ENCODE peak calls at places on chromosome 4, in four cellular contexts. Q is fibroblast of lung, Z is GM23248, N is neural progenitor cell. F is an unnamed sample.

GRCh38 chr4:7206385-7206784 is 14.0 kb downstream of the SORCS2 start:
- DNase-seq in Q (peak; percentile 92), Z (peak; percentile 91), N (peak; percentile 60), F (peak; percentile 42)

GRCh38 chr4:102492531-102493241 is 8.5 kb upstream of the NFKB1 start:
- DNase-seq in Q (no peak), Z (no peak), N (no peak), F (no peak)

GRCh38 chr4:101367201-101367600 is 19.9 kb upstream of the PPP3CA start:
- DNase-seq in Q (peak; percentile 97), Z (peak; percentile 86), N (no peak), F (no peak)

GRCh38 chr4:184514121-184514988 is 40.0 kb upstream of the IRF2 start:
- DNase-seq in Q (peak; percentile 91), Z (peak; percentile 98), N (peak; percentile 59), F (peak; percentile 48)

GRCh38 chr4:165515201-165515600 is 136.4 kb downstream of the CPE start:
- DNase-seq in Q (no peak), Z (no peak), N (no peak), F (no peak)

GRCh38 chr4:7161721-7162214 is 30.6 kb upstream of the SORCS2 start:
- DNase-seq in Q (peak; percentile 81), Z (peak; percentile 48), N (no peak), F (no peak)

GRCh38 chr4:158914178-158914577 is 145.4 kb downstream of the FNIP2 start:
- DNase-seq in Q (peak; percentile 89), Z (peak; percentile 95), N (no peak), F (peak; percentile 13)

GRCh38 chr4:129218897-129219296 is 122.9 kb downstream of the C4orf33 start:
- DNase-seq in Q (peak; percentile 53), Z (peak; percentile 2), N (no peak), F (peak; percentile 27)

GRCh38 chr4:76748649-76749048 is 149.3 kb downstream of the SOWAHB start:
- DNase-seq in Q (peak; percentile 49), Z (peak; percentile 45), N (peak; percentile 51), F (peak; percentile 57)

GRCh38 chr4:172356002-172356401 is 542.8 kb downstream of the GALNTL6 start:
- DNase-seq in Q (peak; percentile 1), Z (no peak), N (no peak), F (no peak)

GRCh38 chr4:138406881-138407280 is 164.7 kb upstream of the SLC7A11 start:
- DNase-seq in Q (peak; percentile 32), Z (peak; percentile 30), N (no peak), F (no peak)

GRCh38 chr4:176910646-176911045 is 117.9 kb upstream of the VEGFC start:
- DNase-seq in Q (no peak), Z (no peak), N (peak; percentile 10), F (no peak)
- H3K9ac ChIP-seq in Q (no peak overlapping the region), Z (no peak overlapping the region), N (no peak overlapping the region), F (no peak overlapping the region)

GRCh38 chr4:145870155-145871020 is 68.2 kb downstream of the ZNF827 start:
- DNase-seq in Q (no peak), Z (peak; percentile 23), N (no peak), F (no peak)
- H3K27ac ChIP-seq in Q (no peak overlapping the region), Z (no peak overlapping the region), N (no peak overlapping the region), F (no peak overlapping the region)

GRCh38 chr4:127555106-127555505 is 77.7 kb upstream of the INTU start:
- DNase-seq in Q (no peak), Z (no peak), N (no peak), F (no peak)

GRCh38 chr4:127558489-127559407 is 74.0 kb upstream of the INTU start:
- DNase-seq in Q (no peak), Z (no peak), N (no peak), F (no peak)

GRCh38 chr4:127559981-127560380 is 72.8 kb upstream of the INTU start:
- DNase-seq in Q (no peak), Z (no peak), N (no peak), F (no peak)

GRCh38 chr4:127558088-127558487 is 74.7 kb upstream of the INTU start:
- DNase-seq in Q (no peak), Z (no peak), N (no peak), F (no peak)

DNA sequence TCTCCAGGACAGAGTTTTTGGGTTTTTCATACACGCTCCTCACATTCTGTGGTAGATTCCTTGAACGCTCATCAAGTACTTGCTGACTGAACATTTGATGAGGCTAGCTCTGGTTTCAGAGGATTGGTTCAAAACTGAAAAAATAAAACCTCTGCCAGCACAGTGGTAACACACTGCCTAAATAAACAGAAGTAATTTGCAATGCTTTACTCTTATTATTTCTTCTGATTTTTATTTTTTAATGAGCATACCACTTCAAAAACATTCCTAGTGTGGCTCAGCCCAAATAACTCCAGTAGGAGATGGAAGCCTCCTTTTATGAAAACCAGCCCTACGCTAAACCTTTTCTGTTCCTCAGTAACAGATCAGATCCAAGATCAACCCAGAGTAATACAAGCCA is 72.0 kb upstream of the INTU start:
- DNase-seq in Q (peak; percentile 6), Z (no peak), N (no peak), F (no peak)
- H3K4me2 ChIP-seq in Q (no peak overlapping the region), Z (no peak overlapping the region), N (no peak overlapping the region), F (no peak overlapping the region)

GRCh38 chr4:3268395-3269104 is 19.6 kb downstream of the MSANTD1 start:
- DNase-seq in Q (no peak), Z (no peak), N (peak; percentile 1), F (no peak)
- H3K9ac ChIP-seq in Q (no peak overlapping the region), Z (no peak overlapping the region), N (no peak overlapping the region), F (no peak overlapping the region)

GRCh38 chr4:55398461-55398860 is 2.7 kb downstream of the TMEM165 start:
- DNase-seq in Q (peak; percentile 46), Z (peak; percentile 79), N (no peak), F (no peak)

GRCh38 chr4:55397024-55397520 is 1.3 kb downstream of the TMEM165 start:
- DNase-seq in Q (no peak), Z (peak; percentile 71), N (no peak), F (peak; percentile 28)

GRCh38 chr4:55398966-55399365 is 3.2 kb downstream of the TMEM165 start:
- DNase-seq in Q (peak; percentile 46), Z (peak; percentile 59), N (peak; percentile 20), F (peak; percentile 11)

GRCh38 chr4:55397521-55398321 is 2.0 kb downstream of the TMEM165 start:
- DNase-seq in Q (peak; percentile 56), Z (peak; percentile 80), N (peak; percentile 21), F (peak; percentile 53)

DNA sequence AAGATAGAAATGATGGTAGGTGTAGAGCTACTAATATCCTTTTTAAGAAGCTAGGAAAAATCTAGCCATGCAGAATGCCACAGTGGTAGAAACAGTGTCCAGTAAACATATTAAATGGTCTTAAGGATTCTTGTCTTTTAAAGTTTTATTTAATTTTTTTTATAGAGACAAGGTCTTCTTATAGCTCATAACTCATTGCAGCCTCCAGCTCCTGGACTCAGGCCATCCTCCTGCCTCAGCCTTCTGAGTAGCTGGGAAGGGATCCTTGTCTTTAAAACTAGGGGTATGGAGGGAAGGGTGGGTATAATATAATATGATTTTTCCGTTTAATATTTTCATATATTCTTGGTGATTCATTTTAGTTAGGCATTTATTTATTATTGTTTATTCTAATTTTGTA is 3.8 kb downstream of the TMEM165 start:
- DNase-seq in Q (no peak), Z (peak; percentile 37), N (no peak), F (no peak)
- H3K27ac ChIP-seq in Q (no peak overlapping the region), Z (peak overlapping the region; percentile 84), N (no peak overlapping the region), F (no peak overlapping the region)

GRCh38 chr4:86160423-86160822 is 199.4 kb downstream of the MAPK10 start:
- DNase-seq in Q (peak; percentile 76), Z (peak; percentile 18), N (no peak), F (no peak)

GRCh38 chr4:86159216-86159615 is 200.6 kb downstream of the MAPK10 start:
- DNase-seq in Q (no peak), Z (no peak), N (no peak), F (no peak)

GRCh38 chr4:86155766-86156165 is 204.1 kb downstream of the MAPK10 start:
- DNase-seq in Q (no peak), Z (no peak), N (no peak), F (no peak)

GRCh38 chr4:86152454-86152853 is 207.4 kb downstream of the MAPK10 start:
- DNase-seq in Q (no peak), Z (peak; percentile 10), N (no peak), F (no peak)

DNA sequence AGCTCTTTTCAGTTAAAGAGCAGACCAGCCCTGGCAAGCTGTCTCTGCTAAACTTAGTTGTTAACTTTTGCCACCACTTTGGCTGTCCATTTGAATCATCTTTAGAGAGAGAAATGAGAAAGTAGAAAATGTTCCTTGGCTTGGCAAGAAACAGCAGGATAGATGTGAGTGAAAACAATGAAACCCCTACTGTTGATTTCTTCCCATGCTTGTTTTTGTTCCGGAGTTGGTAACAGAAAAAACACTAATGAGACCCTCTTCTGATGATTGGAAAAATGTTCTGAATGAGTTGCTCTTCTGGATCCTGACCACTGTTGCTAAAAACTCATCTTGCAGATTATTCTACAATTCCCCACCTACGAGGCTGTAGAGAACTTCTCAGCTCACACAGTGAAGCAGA is 203.3 kb downstream of the MAPK10 start:
- DNase-seq in Q (no peak), Z (no peak), N (no peak), F (no peak)
- H3K4me2 ChIP-seq in Q (no peak overlapping the region), Z (no peak overlapping the region), N (peak overlapping the region; percentile 62), F (no peak overlapping the region)

F was measured in endothelial cell of umbilical vein.